ENCODE peak calls at places on chromosomes 7 and 10, in four cellular contexts. P is mucosa of gallbladder, H is lung microvascular endothelial cell, U is WERI-Rb-1. Q is an unnamed sample.
A peak's percentile ranks its signal among the peaks of the same experiment; 100 is the strongest.

GRCh38 chr7:4835398-4836205 is 26.2 kb downstream of the PAPOLB start:
- DNase-seq in P (no peak), H (peak; percentile 46), U (no peak), Q (no peak)

GRCh38 chr7:1678571-1679325 is 8.7 kb downstream of the ELFN1 start:
- DNase-seq in P (no peak), H (no peak), U (no peak), Q (no peak)

GRCh38 chr7:96388166-96388565 is 66.3 kb upstream of the SLC25A13 start:
- DNase-seq in P (no peak), H (peak; percentile 73), U (no peak), Q (no peak)

GRCh38 chr7:73909051-73909941 is 48.3 kb downstream of the TMEM270 start:
- DNase-seq in P (no peak), H (no peak), U (no peak), Q (no peak)

GRCh38 chr7:537911-538634 is 18.4 kb upstream of the PDGFA start:
- DNase-seq in P (peak; percentile 49), H (peak; percentile 30), U (no peak), Q (no peak)

GRCh38 chr7:81676813-81677212 is 93.0 kb downstream of the HGF start:
- DNase-seq in P (no peak), H (no peak), U (no peak), Q (no peak)

GRCh38 chr10:89549510-89549909 is 14.1 kb upstream of the SLC16A12 start:
- DNase-seq in P (no peak), H (no peak), U (no peak), Q (no peak)

GRCh38 chr10:122461729-122462532 is 578 bp downstream of the HTRA1 start:
- DNase-seq in P (no peak), H (peak; percentile 56), U (no peak), Q (no peak)

GRCh38 chr10:99430116-99430450 is 341 bp downstream of the GOT1 start:
- DNase-seq in P (no peak), H (no peak), U (no peak), Q (no peak)

GRCh38 chr7:28245108-28245868 is 64.7 kb upstream of the JAZF1 start:
- DNase-seq in P (no peak), H (no peak), U (no peak), Q (no peak)

GRCh38 chr10:117663750-117664149 is 121.2 kb downstream of the EMX2 start:
- DNase-seq in P (no peak), H (peak; percentile 18), U (no peak), Q (peak; percentile 45)

GRCh38 chr10:12448729-12449391 is 99.5 kb downstream of the CAMK1D start:
- DNase-seq in P (peak; percentile 61), H (peak; percentile 26), U (no peak), Q (peak; percentile 93)

GRCh38 chr10:94403823-94404228 is 1.5 kb downstream of the TBC1D12 start:
- DNase-seq in P (no peak), H (no peak), U (no peak), Q (no peak)

GRCh38 chr10:1375805-1376170 is 319.6 kb downstream of the WDR37 start:
- DNase-seq in P (no peak), H (no peak), U (no peak), Q (no peak)

GRCh38 chr7:145779165-145779564 is 337.4 kb upstream of the CNTNAP2 start:
- DNase-seq in P (no peak), H (no peak), U (no peak), Q (no peak)

GRCh38 chr7:79504607-79505389 is 51.3 kb upstream of the MAGI2 start:
- DNase-seq in P (no peak), H (no peak), U (no peak), Q (no peak)

GRCh38 chr10:126063353-126063791 is 167.0 kb downstream of the FANK1 start:
- DNase-seq in P (no peak), H (no peak), U (no peak), Q (peak; percentile 59)

GRCh38 chr7:33832326-33832725 is 73.0 kb upstream of the BMPER start:
- DNase-seq in P (no peak), H (no peak), U (peak; percentile 90), Q (no peak)

GRCh38 chr7:55006499-55006898 is 12.3 kb upstream of the EGFR start:
- DNase-seq in P (no peak), H (no peak), U (no peak), Q (no peak)

GRCh38 chr10:44465430-44466115 is 80.7 kb upstream of the CXCL12 start:
- DNase-seq in P (no peak), H (no peak), U (no peak), Q (no peak)

GRCh38 chr7:100603697-100604077 is 1.5 kb downstream of the PCOLCE start:
- DNase-seq in P (no peak), H (no peak), U (peak; percentile 36), Q (no peak)

GRCh38 chr10:46273506-46274477 is 13.0 kb upstream of the ANTXRL start:
- DNase-seq in P (peak; percentile 9), H (peak; percentile 77), U (peak; percentile 47), Q (no peak)

GRCh38 chr10:1420663-1421362 is 316.5 kb downstream of the ADARB2 start:
- DNase-seq in P (peak; percentile 65), H (peak; percentile 16), U (peak; percentile 46), Q (peak; percentile 2)